ENCODE peak calls at places on chromosomes 6 and 20, in seven cellular contexts. H is uterus; J is upper lobe of left lung; L is HepG2; A is ovary; N is left ventricle myocardium inferior; E is CD8-positive, alpha-beta memory T cell. M is an unnamed sample.

GRCh38 chr6:159042003-159042823 is 2.6 kb downstream of the TAGAP start:
- DNase-seq in H (peak; percentile 62), J (no peak), L (peak; percentile 70), A (peak; percentile 62), N (no peak), E (peak; percentile 87), M (peak; percentile 78)

GRCh38 chr6:163398104-163398503 is 16.4 kb upstream of the QKI start:
- DNase-seq in H (no peak), J (no peak), L (no peak), A (no peak), N (no peak), E (no peak), M (no peak)

GRCh38 chr20:26209171-26209941 is 512.7 kb upstream of the ZNF337 start:
- DNase-seq in H (no peak), J (peak; percentile 87), L (no peak), A (no peak), N (no peak), E (peak; percentile 39), M (peak; percentile 17)

GRCh38 chr6:46184114-46184513 is 13.3 kb upstream of the ENPP5 start:
- DNase-seq in H (no peak), J (no peak), L (no peak), A (no peak), N (no peak), E (no peak), M (peak; percentile 18)

GRCh38 chr6:156808287-156808686 is 31.1 kb downstream of the ARID1B start:
- DNase-seq in H (no peak), J (no peak), L (no peak), A (no peak), N (no peak), E (no peak), M (no peak)

GRCh38 chr6:120871416-120872261 is 462.6 kb downstream of the TBC1D32 start:
- DNase-seq in H (no peak), J (peak; percentile 59), L (no peak), A (no peak), N (no peak), E (peak; percentile 30), M (peak; percentile 57)

GRCh38 chr6:129114992-129115391 is 232.1 kb downstream of the LAMA2 start:
- DNase-seq in H (no peak), J (no peak), L (no peak), A (no peak), N (no peak), E (no peak), M (no peak)

GRCh38 chr6:127869183-127869582 is 31.7 kb downstream of the THEMIS start:
- DNase-seq in H (no peak), J (no peak), L (no peak), A (no peak), N (no peak), E (no peak), M (no peak)

GRCh38 chr6:158040051-158040803 is 58.6 kb downstream of the SYNJ2 start:
- DNase-seq in H (peak; percentile 75), J (no peak), L (peak; percentile 99), A (peak; percentile 67), N (no peak), E (no peak), M (peak; percentile 24)

GRCh38 chr6:159892053-159892452 is 1.3 kb downstream of the MAS1 start:
- DNase-seq in H (no peak), J (no peak), L (no peak), A (no peak), N (no peak), E (no peak), M (no peak)

GRCh38 chr6:89371849-89372505 is 19.5 kb upstream of the UBE2J1 start:
- DNase-seq in H (peak; percentile 50), J (peak; percentile 38), L (peak; percentile 47), A (peak; percentile 56), N (peak; percentile 78), E (peak; percentile 85), M (peak; percentile 60)

GRCh38 chr20:44089987-44090674 is 96.9 kb downstream of the JPH2 start:
- DNase-seq in H (no peak), J (no peak), L (peak; percentile 25), A (no peak), N (no peak), E (no peak), M (peak; percentile 47)

GRCh38 chr6:40410792-40411191 is 176.4 kb downstream of the LRFN2 start:
- DNase-seq in H (no peak), J (no peak), L (no peak), A (no peak), N (no peak), E (no peak), M (no peak)

GRCh38 chr6:53771780-53772624 is 22.8 kb upstream of the LRRC1 start:
- DNase-seq in H (no peak), J (no peak), L (no peak), A (no peak), N (no peak), E (no peak), M (no peak)

GRCh38 chr6:150567823-150568383 is 31.8 kb upstream of the PLEKHG1 start:
- DNase-seq in H (no peak), J (no peak), L (no peak), A (no peak), N (peak; percentile 53), E (no peak), M (no peak)

GRCh38 chr20:2131366-2131765 is 29.7 kb downstream of the STK35 start:
- DNase-seq in H (no peak), J (no peak), L (no peak), A (no peak), N (no peak), E (no peak), M (no peak)

GRCh38 chr6:139308936-139309603 is 17.3 kb upstream of the TXLNB start:
- DNase-seq in H (peak; percentile 31), J (no peak), L (peak; percentile 72), A (peak; percentile 52), N (no peak), E (no peak), M (no peak)

GRCh38 chr6:89921197-89921596 is 26.9 kb downstream of the GJA10 start:
- DNase-seq in H (no peak), J (no peak), L (no peak), A (no peak), N (no peak), E (no peak), M (no peak)

GRCh38 chr6:170264086-170264485 is 26.8 kb downstream of the DLL1 start:
- DNase-seq in H (no peak), J (no peak), L (no peak), A (no peak), N (no peak), E (peak; percentile 8), M (no peak)

GRCh38 chr6:11702039-11702795 is 76.4 kb downstream of the ADTRP start:
- DNase-seq in H (no peak), J (no peak), L (no peak), A (no peak), N (no peak), E (no peak), M (no peak)

GRCh38 chr6:79453558-79454042 is 83.6 kb downstream of the LCA5 start:
- DNase-seq in H (no peak), J (no peak), L (no peak), A (no peak), N (no peak), E (no peak), M (no peak)

GRCh38 chr20:36971103-36971502 is 19.6 kb upstream of the SAMHD1 start:
- DNase-seq in H (no peak), J (no peak), L (no peak), A (no peak), N (no peak), E (no peak), M (no peak)

GRCh38 chr20:25148982-25149846 is 46.3 kb upstream of the ENTPD6 start:
- DNase-seq in H (no peak), J (no peak), L (no peak), A (no peak), N (no peak), E (no peak), M (no peak)

GRCh38 chr20:25147716-25148115 is 47.8 kb upstream of the ENTPD6 start:
- DNase-seq in H (no peak), J (peak; percentile 50), L (no peak), A (no peak), N (no peak), E (no peak), M (no peak)

GRCh38 chr20:25146976-25147375 is 48.5 kb upstream of the ENTPD6 start:
- DNase-seq in H (no peak), J (no peak), L (no peak), A (no peak), N (no peak), E (no peak), M (no peak)

GRCh38 chr20:25149986-25150385 is 45.5 kb upstream of the ENTPD6 start:
- DNase-seq in H (no peak), J (no peak), L (no peak), A (no peak), N (no peak), E (no peak), M (no peak)

DNA sequence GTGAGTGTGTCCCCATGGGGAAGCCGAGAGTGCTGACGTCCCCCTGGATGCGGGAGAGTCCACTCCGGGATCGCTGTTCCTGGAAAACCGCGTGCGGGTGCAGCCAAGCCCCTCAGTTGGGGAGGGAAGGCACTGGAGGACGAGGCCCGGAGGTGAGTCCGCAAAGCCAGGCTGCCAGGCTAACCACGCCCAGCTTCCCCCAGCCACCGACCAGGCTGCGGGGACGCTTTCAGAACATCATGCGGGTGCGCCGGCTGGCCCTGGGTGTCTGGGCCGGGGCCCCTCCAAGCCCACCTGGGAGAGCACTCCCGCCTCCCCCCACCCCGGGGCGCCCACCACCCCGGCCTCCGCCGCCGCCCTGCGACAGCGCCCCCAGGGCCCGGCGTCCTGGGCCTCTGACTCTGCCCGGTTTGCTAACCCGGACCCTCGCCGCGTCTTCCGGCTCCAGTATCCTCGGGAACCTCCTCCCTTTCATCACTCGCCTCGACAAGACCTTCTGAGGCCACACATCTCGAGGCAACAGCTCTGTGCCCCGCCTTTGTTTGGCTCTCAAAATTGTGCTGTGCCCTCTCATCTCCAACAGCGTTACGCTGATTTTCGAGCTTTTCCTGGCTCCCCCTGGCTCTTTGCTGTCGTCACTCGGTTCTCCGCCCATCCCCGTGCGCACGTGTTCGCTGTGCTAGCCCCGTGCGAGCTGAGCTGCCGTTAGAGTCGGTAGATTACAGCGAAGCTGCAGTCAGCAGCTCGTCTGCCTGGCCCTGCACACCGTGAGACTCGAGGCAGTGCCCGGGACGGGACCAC is 47.1 kb upstream of the ENTPD6 start:
- DNase-seq in H (no peak), J (peak; percentile 86), L (no peak), A (peak; percentile 82), N (peak; percentile 25), E (peak; percentile 74), M (peak; percentile 54)
- H3K4me3 ChIP-seq in H (peak overlapping the region; percentile 33), J (peak overlapping the region; percentile 11), L (no peak overlapping the region), A (peak overlapping the region; percentile 12), N (peak overlapping the region; percentile 59), E (peak overlapping the region; percentile 50), M (no peak overlapping the region)

GRCh38 chr20:57412347-57413029 is 21.3 kb downstream of the RBM38 start:
- DNase-seq in H (no peak), J (no peak), L (no peak), A (no peak), N (no peak), E (no peak), M (peak; percentile 33)
- H3K4me3 ChIP-seq in H (no peak overlapping the region), J (no peak overlapping the region), L (no peak overlapping the region), A (no peak overlapping the region), N (no peak overlapping the region), E (no peak overlapping the region), M (no peak overlapping the region)

GRCh38 chr20:3671986-3672863 is 9.0 kb upstream of the GFRA4 start:
- DNase-seq in H (no peak), J (peak; percentile 82), L (no peak), A (no peak), N (no peak), E (no peak), M (no peak)
- H3K4me3 ChIP-seq in H (no peak overlapping the region), J (no peak overlapping the region), L (no peak overlapping the region), A (no peak overlapping the region), N (peak overlapping the region; percentile 46), E (no peak overlapping the region), M (peak overlapping the region; percentile 36)

GRCh38 chr20:4896119-4896700 is 105.1 kb downstream of the SLC23A2 start:
- DNase-seq in H (no peak), J (peak; percentile 62), L (no peak), A (no peak), N (no peak), E (no peak), M (no peak)
- H3K4me3 ChIP-seq in H (no peak overlapping the region), J (no peak overlapping the region), L (no peak overlapping the region), A (no peak overlapping the region), N (no peak overlapping the region), E (no peak overlapping the region), M (no peak overlapping the region)

M was measured in pancreas.